ENCODE peak calls at places on chromosome 19, in six cellular contexts. G is upper lobe of left lung, H is PC-9, C is cardiac fibroblast, T is choroid plexus epithelial cell, S is pancreas. N is an unnamed sample.

GRCh38 chr19:19274716-19275115 is 1.6 kb upstream of the TM6SF2 start:
- DNase-seq in G (no peak), H (no peak), C (no peak), T (no peak), S (no peak), N (no peak)

GRCh38 chr19:14375055-14375581 is 6.1 kb upstream of the ADGRE5 start:
- DNase-seq in G (peak), H (no peak), C (no peak), T (no peak), S (no peak), N (no peak)

GRCh38 chr19:39320948-39321831 is 527 bp upstream of the LRFN1 start:
- DNase-seq in G (no peak), H (no peak), C (no peak), T (no peak), S (no peak), N (no peak)

GRCh38 chr19:47446534-47447469 is 24.9 kb downstream of the SLC8A2 start:
- DNase-seq in G (peak), H (no peak), C (peak), T (no peak), S (no peak), N (no peak)

GRCh38 chr19:47541507-47541906 is 26.6 kb upstream of the NAPA start:
- DNase-seq in G (no peak), H (no peak), C (no peak), T (no peak), S (no peak), N (no peak)

GRCh38 chr19:47274071-47274890 is at the start of gene INAFM1:
- DNase-seq in G (peak), H (peak), C (peak), T (peak), S (peak), N (peak)

GRCh38 chr19:18995804-18996241 is 37.5 kb downstream of the SUGP2 start:
- DNase-seq in G (no peak), H (peak), C (peak), T (peak), S (peak), N (peak)

GRCh38 chr19:47058621-47059020 is 10.2 kb upstream of the TMEM160 start:
- DNase-seq in G (no peak), H (no peak), C (no peak), T (no peak), S (no peak), N (no peak)

GRCh38 chr19:55580628-55581144 is at the start of gene ZNF579:
- DNase-seq in G (peak), H (peak), C (peak), T (peak), S (peak), N (peak)

GRCh38 chr19:35911173-35911572 is 3.1 kb upstream of the TYROBP start:
- DNase-seq in G (no peak), H (no peak), C (no peak), T (no peak), S (no peak), N (no peak)

GRCh38 chr19:34493038-34493648 is 11.6 kb downstream of the WTIP start:
- DNase-seq in G (no peak), H (no peak), C (no peak), T (no peak), S (no peak), N (no peak)

GRCh38 chr19:15702590-15702930 is 25.3 kb upstream of the OR10H2 start:
- DNase-seq in G (peak), H (peak), C (peak), T (peak), S (peak), N (peak)

GRCh38 chr19:28831464-28831863 is 381.5 kb downstream of the UQCRFS1 start:
- DNase-seq in G (no peak), H (no peak), C (no peak), T (no peak), S (no peak), N (no peak)

GRCh38 chr19:16206046-16206605 is 8.4 kb downstream of the AP1M1 start:
- DNase-seq in G (no peak), H (no peak), C (no peak), T (no peak), S (no peak), N (no peak)

GRCh38 chr19:31110331-31110730 is 238.9 kb downstream of the TSHZ3 start:
- DNase-seq in G (no peak), H (no peak), C (peak), T (peak), S (no peak), N (peak)

GRCh38 chr19:17766543-17767131 is 15.4 kb downstream of the FCHO1 start:
- DNase-seq in G (peak), H (peak), C (peak), T (peak), S (peak), N (peak)

GRCh38 chr19:46812898-46813569 is 24.6 kb upstream of the SLC1A5 start:
- DNase-seq in G (peak), H (no peak), C (no peak), T (no peak), S (no peak), N (no peak)

GRCh38 chr19:33447336-33448158 is 74.0 kb downstream of the CEBPG start:
- DNase-seq in G (no peak), H (no peak), C (no peak), T (no peak), S (no peak), N (no peak)

GRCh38 chr19:43524922-43525835 is 1.8 kb downstream of the ETHE1 start:
- DNase-seq in G (no peak), H (peak), C (peak), T (peak), S (peak), N (peak)

GRCh38 chr19:38674388-38675133 is 27.1 kb downstream of the ACTN4 start:
- DNase-seq in G (no peak), H (no peak), C (peak), T (no peak), S (no peak), N (no peak)

GRCh38 chr19:3969435-3970312 is 1.2 kb downstream of the DAPK3 start:
- DNase-seq in G (no peak), H (peak), C (peak), T (peak), S (peak), N (peak)
- TF ChIP-seq CTCF in G (no peak), H (peak), C (peak), T (peak), S (no peak), N (peak)

GRCh38 chr19:41691268-41691970 is 3.3 kb upstream of the CEACAM7 start:
- DNase-seq in G (peak), H (no peak), C (peak), T (peak), S (peak), N (peak)
- TF ChIP-seq CTCF in G (peak), H (peak), C (peak), T (peak), S (peak), N (peak)

GRCh38 chr19:10145031-10145430 is 25.3 kb upstream of the EIF3G start:
- DNase-seq in G (no peak), H (no peak), C (no peak), T (no peak), S (no peak), N (no peak)

GRCh38 chr19:10142701-10143375 is 23.1 kb upstream of the EIF3G start:
- DNase-seq in G (peak), H (no peak), C (no peak), T (no peak), S (no peak), N (no peak)

GRCh38 chr19:10143700-10144099 is 24.0 kb upstream of the EIF3G start:
- DNase-seq in G (no peak), H (no peak), C (no peak), T (no peak), S (no peak), N (no peak)

GRCh38 chr19:10149427-10149826 is 29.7 kb upstream of the EIF3G start:
- DNase-seq in G (no peak), H (no peak), C (no peak), T (no peak), S (no peak), N (no peak)

DNA sequence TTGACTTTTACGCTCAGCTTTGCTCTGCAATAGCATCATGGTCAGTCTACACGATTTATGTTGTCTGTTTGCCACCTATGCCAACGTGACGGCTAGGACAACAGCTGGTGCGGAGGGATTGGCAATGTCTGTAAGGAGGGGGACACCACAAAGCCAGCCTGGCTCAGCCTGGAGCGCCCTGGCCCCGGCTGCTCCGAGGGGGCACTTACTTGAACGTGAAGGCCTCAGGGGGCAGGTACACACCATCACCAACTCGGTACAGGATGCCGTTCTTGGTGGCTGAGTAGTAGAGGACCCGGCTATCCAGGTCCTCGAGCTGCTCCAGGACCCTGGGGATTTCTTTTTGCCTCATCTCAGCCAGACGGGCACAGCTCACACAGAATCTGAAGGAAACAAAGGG is 26.4 kb upstream of the EIF3G start:
- DNase-seq in G (peak), H (no peak), C (no peak), T (no peak), S (no peak), N (no peak)
- TF ChIP-seq CTCF in G (no peak), H (no peak), C (no peak), T (no peak), S (no peak), N (no peak)

GRCh38 chr19:4723465-4724251 is at the start of gene DPP9:
- DNase-seq in G (peak), H (peak), C (peak), T (peak), S (peak), N (peak)
- TF ChIP-seq CTCF in G (peak), H (no peak), C (peak), T (peak), S (no peak), N (no peak)

GRCh38 chr19:50518091-50519005 is 4.6 kb upstream of the ASPDH start:
- DNase-seq in G (peak), H (no peak), C (no peak), T (no peak), S (peak), N (no peak)
- TF ChIP-seq CTCF in G (no peak), H (peak), C (no peak), T (peak), S (no peak), N (no peak)

GRCh38 chr19:7522923-7523667 is 671 bp downstream of the MCOLN1 start:
- DNase-seq in G (no peak), H (no peak), C (peak), T (no peak), S (no peak), N (no peak)

GRCh38 chr19:7524523-7524922 is 2.1 kb downstream of the MCOLN1 start:
- DNase-seq in G (no peak), H (no peak), C (no peak), T (no peak), S (no peak), N (no peak)

GRCh38 chr19:7520131-7521051 is 2.0 kb upstream of the MCOLN1 start:
- DNase-seq in G (peak), H (no peak), C (no peak), T (no peak), S (no peak), N (no peak)

GRCh38 chr19:7521551-7522071 is 813 bp upstream of the MCOLN1 start:
- DNase-seq in G (no peak), H (no peak), C (no peak), T (no peak), S (no peak), N (no peak)

DNA sequence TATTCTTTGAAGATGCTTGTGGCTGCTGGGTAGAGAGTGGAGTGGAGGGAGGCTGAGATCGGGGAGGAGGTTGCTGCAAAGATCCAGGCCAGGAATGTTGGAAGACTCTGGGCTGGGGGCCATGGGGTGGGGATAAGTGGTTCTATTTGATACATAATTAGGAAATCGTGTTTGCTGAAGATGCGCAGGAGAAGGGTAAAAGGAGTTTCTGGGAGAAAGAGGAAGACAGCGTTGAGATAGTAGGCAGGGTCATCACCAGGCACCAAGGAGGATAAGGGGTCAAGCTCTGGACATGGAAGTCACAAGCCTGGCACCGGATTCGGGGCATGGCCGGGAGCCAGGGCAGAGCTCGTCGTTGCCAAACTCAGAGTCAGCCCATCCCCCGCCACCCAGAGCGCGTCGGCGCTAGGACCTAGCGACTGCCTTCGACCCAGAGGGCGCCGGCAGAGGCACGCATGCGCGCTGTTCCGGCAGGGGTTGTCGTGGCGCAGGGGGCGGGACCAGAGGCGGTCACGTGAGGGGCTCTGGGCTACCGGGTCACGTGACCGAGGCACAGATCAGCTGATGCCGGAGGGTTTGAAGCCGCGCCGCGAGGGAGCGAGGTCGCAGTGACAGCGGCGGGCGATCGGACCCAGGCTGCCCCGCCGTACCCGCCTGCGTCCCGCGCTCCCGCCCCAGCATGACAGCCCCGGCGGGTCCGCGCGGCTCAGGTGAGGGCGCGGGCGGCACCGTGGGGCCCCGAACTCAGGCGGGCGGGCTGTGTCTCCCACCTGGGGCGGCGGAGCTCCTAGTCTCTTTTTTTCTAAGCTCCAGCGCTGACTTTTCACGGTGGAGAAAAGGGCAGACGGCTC is at the start of gene MCOLN1:
- DNase-seq in G (peak), H (peak), C (peak), T (peak), S (peak), N (peak)
- TF ChIP-seq CTCF in G (peak), H (no peak), C (no peak), T (no peak), S (no peak), N (no peak)

DNA sequence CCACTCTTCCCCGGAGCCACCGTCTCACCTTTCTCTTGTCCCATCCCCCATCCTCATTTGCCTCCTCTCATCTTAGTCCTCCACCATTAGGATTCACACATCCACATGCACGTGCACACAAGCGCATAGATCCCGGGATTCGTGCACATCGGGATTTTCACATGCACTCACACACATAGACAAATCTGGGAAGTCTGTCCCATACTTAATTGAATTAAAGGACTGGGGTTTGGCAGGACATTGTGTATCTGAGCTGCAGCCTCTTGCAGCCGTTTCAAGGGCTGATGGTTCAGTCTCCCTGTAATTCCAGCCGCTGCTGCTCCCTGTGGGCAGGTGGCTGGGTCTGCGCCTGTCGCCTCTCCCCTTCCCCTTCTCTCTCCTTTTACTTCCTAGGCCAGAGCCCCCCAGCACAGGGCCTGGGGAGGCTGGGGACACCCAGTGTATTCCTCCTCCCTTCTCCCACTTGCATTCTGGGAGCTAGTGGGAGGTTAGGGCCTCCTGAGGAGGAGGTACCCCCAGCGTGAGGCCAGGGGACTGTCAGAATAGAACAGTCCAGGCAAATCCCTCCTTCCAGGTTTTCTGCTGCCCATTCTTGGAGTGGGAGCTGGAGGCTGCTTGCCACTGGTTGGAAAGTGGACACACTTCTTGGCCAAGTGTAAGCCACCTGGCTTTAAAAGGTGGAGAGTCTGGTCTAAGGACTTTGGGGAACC is 43.6 kb downstream of the LYL1 start:
- DNase-seq in G (no peak), H (no peak), C (no peak), T (no peak), S (no peak), N (no peak)
- TF ChIP-seq CTCF in G (no peak), H (no peak), C (no peak), T (peak), S (no peak), N (no peak)

GRCh38 chr19:1850809-1851544 is 2.7 kb upstream of the REXO1 start:
- DNase-seq in G (no peak), H (no peak), C (no peak), T (no peak), S (no peak), N (no peak)
- TF ChIP-seq CTCF in G (no peak), H (no peak), C (peak), T (peak), S (no peak), N (peak)

GRCh38 chr19:44587863-44588752 is 25.3 kb upstream of the IGSF23 start:
- DNase-seq in G (no peak), H (peak), C (peak), T (peak), S (no peak), N (peak)
- TF ChIP-seq CTCF in G (no peak), H (peak), C (peak), T (peak), S (no peak), N (peak)